ENCODE peak calls at places on chromosomes 13 and 19, in six cellular contexts. E, M, N, V, I and C are unnamed samples.

GRCh38 chr13:24148414-24149305 is 11.9 kb upstream of the SPATA13 start:
- DNase-seq in E (no peak), M (peak; percentile 97), N (no peak), V (peak; percentile 69), I (peak; percentile 71), C (no peak)

GRCh38 chr19:46660008-46660517 is 919 bp downstream of the DACT3 start:
- DNase-seq in E (no peak), M (no peak), N (no peak), V (no peak), I (no peak), C (no peak)

GRCh38 chr19:39199025-39199424 is 2.3 kb downstream of the NCCRP1 start:
- DNase-seq in E (no peak), M (peak; percentile 70), N (no peak), V (no peak), I (peak; percentile 96), C (no peak)

GRCh38 chr13:111153977-111154332 is 38.8 kb downstream of the ARHGEF7 start:
- DNase-seq in E (peak; percentile 25), M (peak; percentile 45), N (peak; percentile 44), V (no peak), I (no peak), C (peak; percentile 48)

GRCh38 chr13:77979721-77980377 is 61.2 kb upstream of the EDNRB start:
- DNase-seq in E (no peak), M (no peak), N (no peak), V (no peak), I (no peak), C (no peak)

GRCh38 chr19:17183858-17184271 is 31.3 kb upstream of the USE1 start:
- DNase-seq in E (no peak), M (no peak), N (no peak), V (no peak), I (no peak), C (no peak)

GRCh38 chr13:50444726-50445125 is 398.8 kb downstream of the DLEU7 start:
- DNase-seq in E (no peak), M (no peak), N (no peak), V (no peak), I (no peak), C (no peak)

GRCh38 chr13:111248822-111249221 is 71.6 kb upstream of the TEX29 start:
- DNase-seq in E (no peak), M (no peak), N (no peak), V (no peak), I (peak; percentile 45), C (no peak)

GRCh38 chr13:48234652-48235099 is 1.7 kb downstream of the ITM2B start:
- DNase-seq in E (no peak), M (no peak), N (no peak), V (no peak), I (no peak), C (no peak)

GRCh38 chr13:59274958-59275727 is 888.6 kb downstream of the DIAPH3 start:
- DNase-seq in E (no peak), M (no peak), N (no peak), V (no peak), I (no peak), C (no peak)

GRCh38 chr13:57629821-57630235 is 1.7 kb upstream of the PCDH17 start:
- DNase-seq in E (no peak), M (peak; percentile 51), N (peak; percentile 96), V (peak; percentile 96), I (peak; percentile 93), C (no peak)

GRCh38 chr13:98846521-98846920 is 94.0 kb upstream of the SLC15A1 start:
- DNase-seq in E (no peak), M (no peak), N (no peak), V (no peak), I (no peak), C (no peak)

GRCh38 chr19:40578442-40578908 is 1.8 kb downstream of the SHKBP1 start:
- DNase-seq in E (no peak), M (peak; percentile 37), N (no peak), V (peak; percentile 46), I (peak; percentile 46), C (no peak)

GRCh38 chr19:40445945-40446784 is 2.0 kb upstream of the SERTAD3 start:
- DNase-seq in E (no peak), M (no peak), N (no peak), V (no peak), I (no peak), C (no peak)

GRCh38 chr13:73194310-73194709 is 135.5 kb downstream of the KLF5 start:
- DNase-seq in E (no peak), M (no peak), N (no peak), V (no peak), I (peak; percentile 17), C (no peak)

GRCh38 chr19:46745521-46746280 is at the start of gene FKRP:
- DNase-seq in E (peak; percentile 35), M (peak; percentile 26), N (no peak), V (no peak), I (no peak), C (peak; percentile 10)

GRCh38 chr19:29528946-29529645 is 3.3 kb downstream of the VSTM2B start:
- DNase-seq in E (no peak), M (no peak), N (no peak), V (no peak), I (no peak), C (no peak)

GRCh38 chr19:11151181-11151580 is 4.4 kb downstream of the SPC24 start:
- DNase-seq in E (no peak), M (no peak), N (no peak), V (no peak), I (no peak), C (no peak)

GRCh38 chr19:3809881-3810707 is 23.9 kb upstream of the MATK start:
- DNase-seq in E (no peak), M (no peak), N (no peak), V (no peak), I (no peak), C (no peak)

GRCh38 chr19:46490774-46491173 is 4.9 kb downstream of the PNMA8B start:
- DNase-seq in E (no peak), M (no peak), N (no peak), V (no peak), I (no peak), C (no peak)

GRCh38 chr19:1110809-1111640 is 7.2 kb downstream of the GPX4 start:
- DNase-seq in E (no peak), M (no peak), N (no peak), V (no peak), I (no peak), C (no peak)